ENCODE peak calls at places on chromosomes 6 and 20, in seven cellular contexts. M is fibroblast of pulmonary artery, Y is AG09319, F is tibial nerve, T is foreskin fibroblast, W is GM10248, P is spleen. U is an unnamed sample.

GRCh38 chr20:32007787-32008616 is 2.2 kb upstream of the CCM2L start:
- DNase-seq in M (peak), Y (no peak), F (no peak), T (no peak), W (no peak), P (peak), U (peak)

GRCh38 chr20:36717657-36718056 is 28.2 kb downstream of the NDRG3 start:
- DNase-seq in M (peak), Y (no peak), F (no peak), T (peak), W (no peak), P (no peak), U (no peak)

GRCh38 chr6:150250826-150251225 is 108.0 kb downstream of the PPP1R14C start:
- DNase-seq in M (peak), Y (no peak), F (no peak), T (peak), W (no peak), P (no peak), U (no peak)

GRCh38 chr20:38609828-38610227 is 8.2 kb downstream of the ARHGAP40 start:
- DNase-seq in M (no peak), Y (no peak), F (no peak), T (no peak), W (no peak), P (no peak), U (no peak)

GRCh38 chr6:134058622-134059366 is 6.4 kb upstream of the SLC2A12 start:
- DNase-seq in M (no peak), Y (no peak), F (no peak), T (no peak), W (no peak), P (no peak), U (no peak)

GRCh38 chr20:35648836-35649235 is 15.9 kb downstream of the CPNE1 start:
- DNase-seq in M (peak), Y (no peak), F (no peak), T (no peak), W (no peak), P (no peak), U (no peak)

GRCh38 chr6:157985378-157986155 is 3.9 kb downstream of the SYNJ2 start:
- DNase-seq in M (no peak), Y (no peak), F (no peak), T (no peak), W (no peak), P (peak), U (no peak)

GRCh38 chr20:62117658-62118057 is 4.6 kb upstream of the LSM14B start:
- DNase-seq in M (no peak), Y (no peak), F (no peak), T (no peak), W (no peak), P (peak), U (no peak)

GRCh38 chr20:46004813-46005505 is 3.7 kb upstream of the MMP9 start:
- DNase-seq in M (no peak), Y (no peak), F (peak), T (no peak), W (no peak), P (peak), U (peak)

GRCh38 chr6:7515363-7515762 is 26.1 kb upstream of the DSP start:
- DNase-seq in M (no peak), Y (no peak), F (no peak), T (no peak), W (no peak), P (no peak), U (no peak)

GRCh38 chr6:16903470-16903869 is 142.2 kb upstream of the ATXN1 start:
- DNase-seq in M (peak), Y (no peak), F (peak), T (peak), W (no peak), P (no peak), U (no peak)

GRCh38 chr20:32908334-32909292 is 49.9 kb downstream of the EFCAB8 start:
- DNase-seq in M (no peak), Y (no peak), F (no peak), T (no peak), W (no peak), P (peak), U (no peak)

GRCh38 chr6:111725446-111726112 is 119.9 kb upstream of the TRAF3IP2 start:
- DNase-seq in M (no peak), Y (no peak), F (no peak), T (peak), W (no peak), P (no peak), U (peak)

GRCh38 chr6:163191704-163192537 is 222.6 kb upstream of the QKI start:
- DNase-seq in M (peak), Y (no peak), F (no peak), T (no peak), W (no peak), P (no peak), U (no peak)

GRCh38 chr6:30238178-30238795 is 25.1 kb upstream of the TRIM26 start:
- DNase-seq in M (peak), Y (no peak), F (no peak), T (no peak), W (peak), P (no peak), U (no peak)

GRCh38 chr6:165876568-165876967 is 213.5 kb upstream of the PDE10A start:
- DNase-seq in M (peak), Y (no peak), F (peak), T (no peak), W (no peak), P (no peak), U (no peak)

GRCh38 chr6:43972915-43973304 is 154.3 kb downstream of the MRPL14 start:
- DNase-seq in M (peak), Y (peak), F (peak), T (peak), W (no peak), P (no peak), U (peak)

GRCh38 chr6:163195721-163196691 is 218.5 kb upstream of the QKI start:
- DNase-seq in M (no peak), Y (no peak), F (no peak), T (no peak), W (no peak), P (no peak), U (no peak)

GRCh38 chr20:4026093-4026601 is 10.8 kb upstream of the RNF24 start:
- DNase-seq in M (peak), Y (peak), F (no peak), T (peak), W (no peak), P (no peak), U (no peak)

GRCh38 chr20:25336561-25337422 is 53.8 kb downstream of the ABHD12 start:
- DNase-seq in M (peak), Y (no peak), F (no peak), T (peak), W (no peak), P (no peak), U (no peak)

GRCh38 chr6:17156966-17157365 is 55.1 kb downstream of the STMND1 start:
- DNase-seq in M (no peak), Y (no peak), F (no peak), T (no peak), W (no peak), P (no peak), U (no peak)

GRCh38 chr6:112332274-112332673 is 14.9 kb upstream of the RFPL4B start:
- DNase-seq in M (no peak), Y (peak), F (no peak), T (peak), W (no peak), P (no peak), U (no peak)

GRCh38 chr6:150767161-150767560 is 98.3 kb upstream of the MTHFD1L start:
- DNase-seq in M (no peak), Y (no peak), F (no peak), T (no peak), W (no peak), P (no peak), U (no peak)

GRCh38 chr6:39530201-39530759 is 194.9 kb downstream of the KIF6 start:
- DNase-seq in M (peak), Y (no peak), F (peak), T (no peak), W (peak), P (no peak), U (no peak)

GRCh38 chr6:12030993-12031550 is 19.0 kb downstream of the HIVEP1 start:
- DNase-seq in M (no peak), Y (no peak), F (no peak), T (no peak), W (no peak), P (no peak), U (no peak)

GRCh38 chr6:28140616-28141015 is 1.1 kb upstream of the ZKSCAN8 start:
- DNase-seq in M (no peak), Y (no peak), F (no peak), T (no peak), W (no peak), P (no peak), U (no peak)

DNA sequence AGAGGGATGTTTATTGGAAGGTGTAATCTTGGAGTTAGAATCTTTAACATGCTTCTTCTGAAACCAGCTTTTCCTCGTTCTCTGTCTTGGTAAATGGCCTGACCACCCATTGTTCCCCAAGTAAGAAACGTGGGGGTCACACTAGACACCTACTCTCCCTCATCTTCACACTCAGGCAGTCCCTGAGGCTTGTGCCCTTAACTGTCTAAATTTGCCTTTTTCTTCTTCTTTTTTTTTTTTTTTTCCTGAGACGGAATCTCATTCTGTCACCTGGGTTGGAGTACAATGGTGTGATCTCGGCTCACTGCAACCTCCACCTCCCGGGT is 16.2 kb upstream of the ARFGEF2 start:
- DNase-seq in M (no peak), Y (no peak), F (no peak), T (no peak), W (no peak), P (no peak), U (no peak)
- TF ChIP-seq CTCF in M (no peak), Y (no peak), F (peak), T (no peak), W (no peak), P (no peak), U (no peak)

GRCh38 chr6:84539122-84539856 is 225.1 kb downstream of the TBX18 start:
- DNase-seq in M (no peak), Y (no peak), F (no peak), T (no peak), W (no peak), P (no peak), U (no peak)

DNA sequence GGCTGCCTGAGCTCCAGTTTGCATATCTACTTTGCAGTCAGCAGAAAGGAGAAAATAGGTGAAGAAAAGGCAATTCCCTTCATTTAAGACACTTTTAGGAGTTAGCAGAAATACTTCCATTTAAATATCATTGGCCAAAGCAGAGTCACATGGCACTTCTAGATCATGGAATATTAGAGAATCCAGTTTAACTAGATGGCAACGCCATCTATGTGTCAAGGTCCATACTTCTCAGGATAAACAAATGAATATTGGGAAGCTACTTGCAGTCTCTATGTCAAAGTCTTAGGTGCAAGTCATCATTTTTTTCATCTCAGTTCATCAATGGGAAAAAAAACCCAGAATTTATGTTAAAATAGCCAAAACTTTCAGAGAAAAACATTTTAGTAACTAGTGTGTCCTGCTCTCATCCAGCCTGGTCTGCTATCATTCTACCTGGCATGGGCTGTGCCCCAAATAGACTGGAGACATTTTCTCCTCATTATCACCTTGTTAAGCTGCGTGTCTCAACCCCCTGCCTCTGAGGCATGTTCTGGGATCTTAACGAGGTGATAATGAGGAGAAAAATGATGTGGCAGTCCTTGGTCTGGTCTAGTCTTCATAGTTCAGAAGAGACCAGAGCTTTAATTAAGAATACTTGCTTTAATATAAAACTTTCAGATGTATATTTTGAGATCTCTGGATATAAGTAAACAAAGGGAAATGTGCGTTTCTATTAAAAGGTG is 227.3 kb downstream of the TBX18 start:
- DNase-seq in M (peak), Y (no peak), F (no peak), T (no peak), W (no peak), P (no peak), U (no peak)
- TF ChIP-seq CTCF in M (no peak), Y (no peak), F (no peak), T (no peak), W (no peak), P (no peak), U (no peak)

GRCh38 chr6:52573295-52573694 is 3.6 kb downstream of the TRAM2 start:
- DNase-seq in M (peak), Y (no peak), F (no peak), T (peak), W (no peak), P (no peak), U (no peak)
- TF ChIP-seq CTCF in M (peak), Y (peak), F (no peak), T (peak), W (no peak), P (no peak), U (no peak)

GRCh38 chr6:114304304-114304887 is 38.4 kb downstream of the HS3ST5 start:
- DNase-seq in M (peak), Y (no peak), F (no peak), T (peak), W (no peak), P (no peak), U (no peak)
- TF ChIP-seq CTCF in M (peak), Y (peak), F (no peak), T (peak), W (peak), P (peak), U (no peak)

DNA sequence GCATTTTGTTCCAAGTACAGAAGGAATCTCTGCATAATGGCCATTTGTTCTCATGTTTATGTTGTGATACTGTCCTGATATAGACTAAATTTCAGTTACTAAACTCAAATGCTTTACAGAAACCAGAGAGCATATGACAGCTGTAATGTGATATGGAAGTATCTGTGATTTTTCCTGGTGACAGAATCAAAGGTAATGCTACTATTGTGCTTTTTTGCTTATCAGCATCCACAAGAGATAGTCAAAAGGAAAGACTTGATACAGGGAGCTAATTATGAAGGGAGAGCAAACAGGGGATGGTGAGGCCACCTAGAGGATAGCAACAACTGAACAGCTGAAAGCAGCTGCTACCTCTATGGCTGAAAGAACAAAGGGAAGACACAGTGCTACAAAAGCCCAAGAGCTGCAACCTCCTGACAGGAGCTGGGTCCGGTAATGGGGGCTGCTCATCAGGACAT is 181.4 kb downstream of the PHF3 start:
- DNase-seq in M (peak), Y (no peak), F (no peak), T (no peak), W (no peak), P (no peak), U (no peak)
- TF ChIP-seq CTCF in M (peak), Y (peak), F (no peak), T (no peak), W (peak), P (no peak), U (no peak)

DNA sequence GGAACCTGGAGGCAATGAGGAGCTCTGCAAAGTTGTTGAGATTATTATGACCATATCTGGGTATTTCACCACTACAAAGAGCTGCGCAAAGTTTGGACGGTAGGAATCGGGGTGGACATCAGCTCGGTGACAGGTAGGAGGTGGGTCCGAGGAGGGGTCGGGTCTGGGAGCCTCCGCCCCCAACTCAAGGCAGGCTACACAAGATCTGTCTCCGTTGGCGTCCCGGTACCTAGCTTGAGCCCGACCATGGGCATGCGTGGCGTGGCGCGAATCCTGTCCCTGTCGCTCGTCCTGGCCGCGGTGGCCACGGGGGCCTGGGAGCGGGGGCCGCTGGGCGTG is 40.2 kb upstream of the ZNFX1 start:
- DNase-seq in M (no peak), Y (no peak), F (no peak), T (no peak), W (no peak), P (no peak), U (no peak)
- TF ChIP-seq CTCF in M (no peak), Y (no peak), F (no peak), T (no peak), W (no peak), P (no peak), U (no peak)

DNA sequence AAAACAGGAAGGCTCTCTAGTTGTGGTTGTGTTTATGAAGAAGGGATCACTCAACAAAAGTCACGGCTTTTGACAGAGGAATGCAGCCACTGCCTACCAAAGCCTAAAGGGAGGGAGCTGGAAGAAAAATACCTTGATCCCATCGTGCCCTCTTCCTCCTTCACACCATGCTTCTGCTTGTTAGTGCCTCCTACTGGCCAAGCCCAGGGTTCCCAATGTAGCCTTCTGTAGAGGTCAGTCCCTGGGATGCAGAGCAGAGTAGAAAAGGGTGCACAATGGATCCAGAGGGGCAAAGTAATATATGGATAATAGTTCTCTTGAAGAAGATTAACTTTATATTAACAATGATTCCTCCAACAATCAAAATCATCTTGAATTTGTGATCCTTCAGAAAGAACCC is 293.5 kb upstream of the FERMT1 start:
- DNase-seq in M (no peak), Y (no peak), F (no peak), T (no peak), W (no peak), P (no peak), U (no peak)
- TF ChIP-seq CTCF in M (no peak), Y (no peak), F (no peak), T (no peak), W (no peak), P (no peak), U (no peak)